ENCODE peak calls at places on chromosomes 2 and 18, in four cellular contexts. H, L, X and V are unnamed samples.

GRCh38 chr18:37566479-37567060 is 972 bp upstream of the CELF4 start:
- DNase-seq in L (no peak), X (no peak), H (no peak), V (no peak)

GRCh38 chr18:65436430-65436829 is 314.4 kb upstream of the CDH7 start:
- DNase-seq in X (no peak), H (no peak), L (no peak), V (no peak)

GRCh38 chr2:118095610-118096009 is 7.3 kb downstream of the INSIG2 start:
- DNase-seq in L (peak), X (no peak), H (peak), V (no peak)

GRCh38 chr2:240205348-240205747 is 64.9 kb upstream of the OTOS start:
- DNase-seq in H (peak), L (peak), X (peak), V (no peak)

GRCh38 chr2:234355798-234356365 is 141.0 kb downstream of the ARL4C start:
- DNase-seq in L (no peak), X (no peak), H (no peak), V (no peak)

GRCh38 chr2:1614564-1614963 is 129.8 kb downstream of the PXDN start:
- DNase-seq in H (no peak), L (no peak), X (no peak), V (no peak)

GRCh38 chr2:102041351-102041750 is 49.6 kb downstream of the IL1R2 start:
- DNase-seq in H (peak), L (no peak), X (no peak), V (no peak)

GRCh38 chr2:10905006-10905871 is 6.5 kb upstream of the KCNF1 start:
- DNase-seq in X (no peak), L (no peak), H (no peak), V (no peak)

GRCh38 chr2:158321264-158321663 is 135.3 kb downstream of the CCDC148 start:
- DNase-seq in X (no peak), L (peak), H (peak), V (no peak)

GRCh38 chr2:25324905-25325592 is 16.7 kb downstream of the DNMT3A start:
- DNase-seq in X (peak), H (peak), L (peak), V (no peak)

GRCh38 chr2:86035883-86036789 is 69.5 kb downstream of the POLR1A start:
- DNase-seq in L (peak), H (peak), X (peak), V (no peak)

GRCh38 chr18:57970356-57971095 is 73.5 kb upstream of the NEDD4L start:
- DNase-seq in X (no peak), L (no peak), H (no peak), V (no peak)

GRCh38 chr2:178241852-178242551 is 47.7 kb downstream of the OSBPL6 start:
- DNase-seq in L (peak), H (peak), X (peak), V (peak)

GRCh38 chr2:235909371-235909770 is 258.8 kb downstream of the GBX2 start:
- DNase-seq in H (no peak), X (no peak), L (no peak), V (no peak)

GRCh38 chr2:111069722-111070121 is 51.0 kb upstream of the BCL2L11 start:
- DNase-seq in H (no peak), X (no peak), L (no peak), V (no peak)

GRCh38 chr2:12469053-12469625 is 247.6 kb upstream of the TRIB2 start:
- DNase-seq in H (no peak), L (no peak), X (no peak), V (peak)

GRCh38 chr2:198400999-198401398 is 596.6 kb downstream of the PLCL1 start:
- DNase-seq in H (no peak), L (no peak), X (no peak), V (no peak)

GRCh38 chr18:27713727-27714080 is 463.2 kb downstream of the CDH2 start:
- DNase-seq in H (peak), L (peak), X (no peak), V (peak)

GRCh38 chr2:134594399-134594798 is 124.4 kb downstream of the TMEM163 start:
- DNase-seq in L (no peak), X (no peak), H (no peak), V (no peak)

GRCh38 chr2:120253021-120253882 is 600 bp downstream of the RALB start:
- DNase-seq in H (peak), X (peak), L (peak), V (peak)

GRCh38 chr2:176106636-176107539 is at the start of gene HOXD11:
- DNase-seq in L (no peak), H (peak), X (no peak), V (no peak)

GRCh38 chr2:123073371-123073770 is 951.7 kb upstream of the CNTNAP5 start:
- DNase-seq in X (no peak), H (peak), L (no peak), V (no peak)

GRCh38 chr18:51751901-51752300 is 554.4 kb upstream of the MEX3C start:
- DNase-seq in L (no peak), X (no peak), H (peak), V (no peak)

GRCh38 chr18:51757525-51757924 is 560.0 kb upstream of the MEX3C start:
- DNase-seq in X (no peak), H (no peak), L (no peak), V (no peak)

GRCh38 chr18:51753365-51754057 is 556.0 kb upstream of the MEX3C start:
- DNase-seq in H (no peak), X (no peak), L (no peak), V (no peak)
- TF ChIP-seq CTCF in H (no peak), X (no peak), L (no peak), V (no peak)

DNA sequence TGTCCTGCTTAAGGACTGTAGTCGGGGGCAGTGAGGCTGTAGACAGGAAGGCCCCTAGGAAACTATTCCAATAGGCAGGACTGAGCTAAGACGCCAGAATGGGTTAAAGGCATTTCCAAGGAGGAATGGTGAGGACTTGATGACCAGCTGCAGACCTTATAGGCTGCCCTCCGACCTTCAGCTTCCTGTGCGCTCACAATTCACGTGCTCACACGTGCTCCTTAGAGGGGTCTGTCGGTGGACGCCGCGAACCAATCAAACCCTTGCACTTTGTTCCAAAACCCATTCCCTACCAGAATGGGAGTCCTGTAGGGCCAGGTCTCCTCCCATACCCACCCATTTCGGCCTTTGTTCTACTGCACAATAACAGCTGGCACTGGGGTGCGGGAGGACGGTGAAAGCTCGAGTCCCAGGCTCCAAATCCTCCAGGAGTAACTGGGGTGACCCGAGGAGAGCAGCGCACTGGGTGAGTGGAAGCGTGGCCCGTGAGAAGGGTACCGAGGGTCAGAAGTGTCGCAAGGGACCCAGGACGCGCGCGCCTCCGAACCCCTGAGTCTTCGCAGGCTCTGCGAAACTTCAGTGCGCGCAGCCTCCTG is 12.9 kb downstream of the SIX3 start:
- DNase-seq in H (no peak), L (no peak), X (no peak), V (no peak)
- H3K4me3 ChIP-seq in H (no peak), L (peak), X (peak), V (no peak)

GRCh38 chr2:200054681-200055468 is 99.5 kb downstream of the MAIP1 start:
- DNase-seq in H (peak), X (no peak), L (no peak), V (no peak)
- TF ChIP-seq CTCF in H (peak), X (no peak), L (peak), V (no peak)

GRCh38 chr2:23670245-23670592 is 256.7 kb downstream of the ATAD2B start:
- DNase-seq in L (no peak), H (no peak), X (no peak), V (no peak)
- H3K4me3 ChIP-seq in L (no peak), H (no peak), X (no peak), V (no peak)

GRCh38 chr2:127810637-127811396 is at the start of gene WDR33:
- DNase-seq in X (peak), L (peak), H (peak), V (peak)
- TF ChIP-seq CTCF in X (peak), L (peak), H (no peak), V (no peak)

DNA sequence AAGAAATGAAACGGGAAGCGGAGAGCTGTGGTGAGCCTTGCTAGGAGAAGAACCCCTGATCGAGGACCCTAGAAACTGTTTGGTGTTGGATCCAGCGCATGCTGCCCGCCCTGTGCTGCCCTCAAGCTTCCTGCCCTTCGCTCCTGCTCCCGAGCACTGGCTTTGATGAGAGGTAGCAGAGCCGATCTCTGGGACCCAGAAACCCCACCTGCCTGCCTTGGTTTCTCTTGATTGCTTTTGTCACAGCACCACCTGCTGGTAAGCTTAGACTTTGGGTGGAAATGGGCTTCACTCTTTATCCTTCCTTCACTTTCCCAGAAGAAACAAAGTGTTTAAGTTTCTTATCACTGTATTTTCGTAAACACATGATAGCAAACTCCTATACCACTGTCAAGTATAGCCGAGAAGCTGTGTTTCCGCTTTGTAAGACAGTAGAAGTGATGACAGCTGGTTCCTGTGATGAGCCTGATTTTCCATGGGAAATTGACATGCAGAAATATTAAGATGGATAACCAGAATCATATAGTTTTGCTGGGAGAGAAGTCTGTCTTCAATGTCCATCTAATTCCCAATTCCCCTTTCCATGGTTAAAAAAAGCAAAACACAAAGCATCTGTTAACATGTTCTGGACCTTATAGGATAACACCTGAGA is 267.4 kb downstream of the PHLPP1 start:
- DNase-seq in X (peak), H (peak), L (peak), V (no peak)
- H3K4me3 ChIP-seq in X (peak), H (no peak), L (peak), V (peak)

DNA sequence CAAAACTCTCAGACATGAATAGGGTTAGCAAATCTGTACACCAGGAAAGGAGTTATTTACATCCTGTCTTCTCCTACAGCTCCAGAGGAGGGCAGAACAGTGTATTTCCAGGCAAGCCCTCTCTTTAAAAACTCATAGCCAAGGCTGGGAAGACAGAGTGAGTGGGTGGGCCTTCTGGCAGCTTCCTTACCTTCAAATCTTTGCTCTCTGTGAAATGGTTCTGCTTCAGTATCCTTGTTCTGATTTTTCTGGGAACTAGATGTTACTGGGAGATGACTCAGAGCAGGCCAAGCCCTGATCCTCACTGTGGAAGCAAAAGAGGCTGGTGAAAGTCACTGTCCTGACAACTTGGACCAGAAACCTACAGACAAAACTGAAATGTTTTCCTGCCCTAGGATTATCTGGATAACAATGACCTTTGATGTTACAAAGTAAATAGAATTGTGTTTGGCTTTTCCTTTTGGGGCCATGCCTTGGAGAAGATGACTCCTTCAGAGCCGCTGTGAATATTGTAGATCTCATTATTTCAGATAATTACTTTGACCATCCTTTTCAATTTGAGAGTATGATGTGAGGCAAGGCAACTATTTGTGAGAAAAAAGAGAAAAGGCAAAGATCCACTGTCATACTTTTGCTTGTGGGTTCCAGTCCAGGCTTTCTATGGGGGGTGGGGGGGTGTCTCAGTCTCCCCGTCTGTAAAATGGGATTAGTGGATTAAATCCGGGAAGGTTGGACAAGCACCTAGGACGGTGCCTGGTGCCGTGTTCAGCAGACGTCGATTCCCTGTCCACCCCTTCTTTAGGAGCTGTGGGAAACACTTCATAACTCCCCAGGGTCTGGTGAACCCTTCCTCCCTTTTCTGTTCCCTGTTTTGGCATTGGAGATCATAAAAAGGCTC is 644 bp upstream of the QPCT start:
- DNase-seq in X (no peak), H (peak), L (peak), V (no peak)
- TF ChIP-seq CTCF in X (no peak), H (peak), L (peak), V (peak)

GRCh38 chr2:109398616-109399015 is 215.2 kb downstream of the SEPTIN10 start:
- DNase-seq in L (no peak), H (no peak), X (no peak), V (no peak)
- H3K4me3 ChIP-seq in L (no peak), H (no peak), X (no peak), V (no peak)

GRCh38 chr2:64980192-64980591 is 9.0 kb upstream of the SLC1A4 start:
- DNase-seq in X (no peak), H (no peak), L (no peak), V (no peak)

GRCh38 chr2:64975232-64975791 is 13.9 kb upstream of the SLC1A4 start:
- DNase-seq in X (peak), L (peak), H (peak), V (peak)

GRCh38 chr2:64976276-64976675 is 12.9 kb upstream of the SLC1A4 start:
- DNase-seq in L (no peak), H (no peak), X (no peak), V (no peak)

GRCh38 chr2:64979744-64980143 is 9.5 kb upstream of the SLC1A4 start:
- DNase-seq in H (no peak), L (no peak), X (no peak), V (no peak)

DNA sequence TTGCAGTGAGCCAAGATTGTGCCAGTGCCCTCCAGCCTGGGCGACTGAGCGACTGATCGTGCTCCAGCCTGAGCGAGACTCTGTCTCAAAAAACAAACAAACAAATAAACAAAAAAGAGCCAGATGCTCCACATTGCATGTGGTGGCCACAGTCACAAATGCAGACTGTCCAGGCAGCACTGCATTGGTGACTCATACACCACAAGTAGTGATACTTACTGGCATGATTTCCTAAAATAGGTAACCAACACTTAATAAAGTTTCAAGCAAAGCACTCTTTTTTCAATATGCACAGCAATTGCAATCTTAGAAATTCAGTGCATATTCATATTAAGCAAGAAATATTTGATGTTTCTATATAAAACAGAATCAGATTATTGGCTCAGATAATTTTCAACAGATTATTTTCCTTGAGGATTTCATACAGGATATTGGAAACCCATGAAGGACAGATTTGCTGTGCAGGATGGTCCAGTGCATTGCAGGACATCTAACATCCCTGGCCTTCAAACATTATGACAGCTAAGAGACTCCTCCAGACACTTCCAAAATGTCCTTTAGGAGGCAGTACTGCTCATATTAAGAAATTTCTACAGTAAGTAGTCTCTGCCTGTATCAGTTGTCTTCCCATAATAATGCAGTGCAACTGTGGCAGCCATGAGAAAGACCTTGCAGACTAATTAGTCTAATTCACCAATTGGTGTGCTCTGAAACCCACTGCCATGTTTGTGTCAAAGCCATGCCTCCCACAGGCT is 10.5 kb upstream of the SLC1A4 start:
- DNase-seq in H (peak), X (no peak), L (peak), V (no peak)
- TF ChIP-seq CTCF in H (peak), X (no peak), L (peak), V (no peak)

DNA sequence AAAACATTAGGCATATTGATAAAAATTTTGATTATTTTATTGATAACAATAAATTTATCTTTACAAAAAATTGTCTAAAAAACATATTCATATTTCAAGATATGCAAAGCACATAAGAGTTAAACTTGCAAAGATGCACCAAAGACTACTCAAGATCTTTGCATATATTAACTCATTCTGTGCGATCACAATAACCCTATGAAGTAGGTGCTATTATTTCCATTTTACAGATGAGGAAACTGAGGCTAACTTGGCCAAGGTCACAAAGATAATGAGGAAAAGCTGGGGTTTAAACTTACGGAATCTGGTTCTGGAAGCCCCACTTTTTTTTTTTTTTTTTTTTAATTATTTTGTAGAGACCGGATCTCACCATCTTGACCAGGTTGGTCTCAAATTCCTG is 94.4 kb upstream of the SERTAD2 start:
- DNase-seq in H (no peak), X (no peak), L (no peak), V (no peak)
- H3K4me3 ChIP-seq in H (no peak), X (no peak), L (no peak), V (no peak)